ENCODE peak calls at places on chromosome 1, in ten cellular contexts. M, X, R, H, Y, N, W, D, O and G are unnamed samples.

GRCh38 chr1:21572735-21573277 is 63.6 kb downstream of the ALPL start:
- DNase-seq in H (no peak), Y (no peak), M (no peak), R (no peak), D (no peak), O (no peak), X (no peak), W (no peak), N (no peak), G (no peak)

GRCh38 chr1:30779294-30780071 is 21.9 kb upstream of the LAPTM5 start:
- DNase-seq in X (peak), R (peak), D (peak), N (peak), W (peak), M (no peak), H (peak), O (peak), Y (peak), G (peak)

GRCh38 chr1:93804412-93804811 is 74.6 kb downstream of the DNTTIP2 start:
- DNase-seq in X (peak), H (peak), O (peak), M (no peak), N (no peak), R (no peak), W (peak), Y (no peak), D (no peak), G (no peak)

GRCh38 chr1:164712131-164713031 is 153.4 kb downstream of the PBX1 start:
- DNase-seq in W (peak), M (no peak), O (no peak), H (no peak), R (no peak), D (no peak), Y (no peak), X (peak), N (no peak), G (no peak)

GRCh38 chr1:87600848-87601247 is 272.2 kb downstream of the LMO4 start:
- DNase-seq in R (no peak), D (no peak), Y (no peak), X (peak), W (no peak), M (no peak), N (no peak), O (peak), H (no peak), G (no peak)

GRCh38 chr1:223242971-223243370 is 99.9 kb upstream of the TLR5 start:
- DNase-seq in W (no peak), N (no peak), D (no peak), O (no peak), X (no peak), M (no peak), Y (no peak), R (no peak), H (no peak), G (no peak)

GRCh38 chr1:100479620-100480338 is 58.2 kb upstream of the GPR88 start:
- DNase-seq in D (no peak), N (no peak), M (no peak), Y (no peak), X (no peak), O (no peak), H (no peak), R (no peak), W (no peak), G (no peak)

GRCh38 chr1:65343286-65343685 is 33.9 kb downstream of the DNAJC6 start:
- DNase-seq in D (no peak), R (no peak), O (peak), N (no peak), M (peak), X (peak), H (no peak), Y (no peak), W (peak), G (no peak)